ENCODE peak calls at places on chromosomes 13 and 19, in nine cellular contexts. One of them, this sample, is unnamed.

GRCh38 chr19:18117692-18118378 is 20.3 kb downstream of the MAST3 start:
- DNase-seq in stimulated activated CD8-positive, alpha-beta memory T cell treated with anti-CD3 and anti-CD28 coated beads, Interleukin-12 subunit alpha, Interleukin-12 subunit beta, amount 100 ng/mL, for 4 hours: peak
- DNase-seq in IMR-90: peak
- DNase-seq in CD4-positive, CD25-positive, alpha-beta regulatory T cell: peak
- DNase-seq in fibroblast of gingiva: peak
- DNase-seq in HTR-8/SVneo: peak
- DNase-seq in Caco-2: peak
- DNase-seq in NT2/D1: peak
- DNase-seq in cardiac muscle cell: peak
- DNase-seq in this sample: peak

GRCh38 chr13:20696073-20696472 is 7.4 kb upstream of the IL17D start:
- DNase-seq in stimulated activated CD8-positive, alpha-beta memory T cell treated with anti-CD3 and anti-CD28 coated beads, Interleukin-12 subunit alpha, Interleukin-12 subunit beta, amount 100 ng/mL, for 4 hours: no peak
- DNase-seq in IMR-90: no peak
- DNase-seq in CD4-positive, CD25-positive, alpha-beta regulatory T cell: no peak
- DNase-seq in fibroblast of gingiva: no peak
- DNase-seq in HTR-8/SVneo: no peak
- DNase-seq in Caco-2: no peak
- DNase-seq in NT2/D1: no peak
- DNase-seq in cardiac muscle cell: no peak
- DNase-seq in this sample: no peak

GRCh38 chr13:32086366-32086765 is 54.8 kb downstream of the FRY start:
- DNase-seq in stimulated activated CD8-positive, alpha-beta memory T cell treated with anti-CD3 and anti-CD28 coated beads, Interleukin-12 subunit alpha, Interleukin-12 subunit beta, amount 100 ng/mL, for 4 hours: no peak
- DNase-seq in IMR-90: peak
- DNase-seq in CD4-positive, CD25-positive, alpha-beta regulatory T cell: no peak
- DNase-seq in fibroblast of gingiva: no peak
- DNase-seq in HTR-8/SVneo: no peak
- DNase-seq in Caco-2: no peak
- DNase-seq in NT2/D1: no peak
- DNase-seq in cardiac muscle cell: peak
- DNase-seq in this sample: no peak

GRCh38 chr19:47434088-47434487 is 14.8 kb upstream of the MEIS3 start:
- DNase-seq in stimulated activated CD8-positive, alpha-beta memory T cell treated with anti-CD3 and anti-CD28 coated beads, Interleukin-12 subunit alpha, Interleukin-12 subunit beta, amount 100 ng/mL, for 4 hours: no peak
- DNase-seq in IMR-90: no peak
- DNase-seq in CD4-positive, CD25-positive, alpha-beta regulatory T cell: no peak
- DNase-seq in fibroblast of gingiva: no peak
- DNase-seq in HTR-8/SVneo: no peak
- DNase-seq in Caco-2: no peak
- DNase-seq in NT2/D1: no peak
- DNase-seq in cardiac muscle cell: no peak
- DNase-seq in this sample: no peak

GRCh38 chr13:48977973-48978372 is 2.3 kb downstream of the FNDC3A start:
- DNase-seq in stimulated activated CD8-positive, alpha-beta memory T cell treated with anti-CD3 and anti-CD28 coated beads, Interleukin-12 subunit alpha, Interleukin-12 subunit beta, amount 100 ng/mL, for 4 hours: no peak
- DNase-seq in IMR-90: peak
- DNase-seq in CD4-positive, CD25-positive, alpha-beta regulatory T cell: no peak
- DNase-seq in fibroblast of gingiva: no peak
- DNase-seq in HTR-8/SVneo: no peak
- DNase-seq in Caco-2: no peak
- DNase-seq in NT2/D1: no peak
- DNase-seq in cardiac muscle cell: no peak
- DNase-seq in this sample: no peak

GRCh38 chr19:1534972-1535371 is 11.1 kb downstream of the PLK5 start:
- DNase-seq in stimulated activated CD8-positive, alpha-beta memory T cell treated with anti-CD3 and anti-CD28 coated beads, Interleukin-12 subunit alpha, Interleukin-12 subunit beta, amount 100 ng/mL, for 4 hours: no peak
- DNase-seq in IMR-90: no peak
- DNase-seq in CD4-positive, CD25-positive, alpha-beta regulatory T cell: no peak
- DNase-seq in fibroblast of gingiva: no peak
- DNase-seq in HTR-8/SVneo: no peak
- DNase-seq in Caco-2: no peak
- DNase-seq in NT2/D1: no peak
- DNase-seq in cardiac muscle cell: no peak
- DNase-seq in this sample: no peak

GRCh38 chr13:80778302-80778701 is 437.4 kb upstream of the SPRY2 start:
- DNase-seq in stimulated activated CD8-positive, alpha-beta memory T cell treated with anti-CD3 and anti-CD28 coated beads, Interleukin-12 subunit alpha, Interleukin-12 subunit beta, amount 100 ng/mL, for 4 hours: no peak
- DNase-seq in IMR-90: no peak
- DNase-seq in CD4-positive, CD25-positive, alpha-beta regulatory T cell: no peak
- DNase-seq in fibroblast of gingiva: no peak
- DNase-seq in HTR-8/SVneo: no peak
- DNase-seq in Caco-2: no peak
- DNase-seq in NT2/D1: no peak
- DNase-seq in cardiac muscle cell: no peak
- DNase-seq in this sample: no peak

GRCh38 chr13:46552302-46552680 is 679 bp upstream of the LRCH1 start:
- DNase-seq in stimulated activated CD8-positive, alpha-beta memory T cell treated with anti-CD3 and anti-CD28 coated beads, Interleukin-12 subunit alpha, Interleukin-12 subunit beta, amount 100 ng/mL, for 4 hours: no peak
- DNase-seq in IMR-90: no peak
- DNase-seq in CD4-positive, CD25-positive, alpha-beta regulatory T cell: no peak
- DNase-seq in fibroblast of gingiva: no peak
- DNase-seq in HTR-8/SVneo: no peak
- DNase-seq in Caco-2: no peak
- DNase-seq in NT2/D1: no peak
- DNase-seq in cardiac muscle cell: no peak
- DNase-seq in this sample: no peak

GRCh38 chr13:78160793-78161192 is 242.2 kb upstream of the EDNRB start:
- DNase-seq in stimulated activated CD8-positive, alpha-beta memory T cell treated with anti-CD3 and anti-CD28 coated beads, Interleukin-12 subunit alpha, Interleukin-12 subunit beta, amount 100 ng/mL, for 4 hours: no peak
- DNase-seq in IMR-90: peak
- DNase-seq in CD4-positive, CD25-positive, alpha-beta regulatory T cell: no peak
- DNase-seq in fibroblast of gingiva: peak
- DNase-seq in HTR-8/SVneo: peak
- DNase-seq in Caco-2: no peak
- DNase-seq in NT2/D1: no peak
- DNase-seq in cardiac muscle cell: peak
- DNase-seq in this sample: peak

GRCh38 chr13:49370390-49370789 is 73.5 kb downstream of the CAB39L start:
- DNase-seq in stimulated activated CD8-positive, alpha-beta memory T cell treated with anti-CD3 and anti-CD28 coated beads, Interleukin-12 subunit alpha, Interleukin-12 subunit beta, amount 100 ng/mL, for 4 hours: no peak
- DNase-seq in IMR-90: no peak
- DNase-seq in CD4-positive, CD25-positive, alpha-beta regulatory T cell: no peak
- DNase-seq in fibroblast of gingiva: no peak
- DNase-seq in HTR-8/SVneo: no peak
- DNase-seq in Caco-2: peak
- DNase-seq in NT2/D1: no peak
- DNase-seq in cardiac muscle cell: no peak
- DNase-seq in this sample: no peak

This sample was measured in HuH-7.